ENCODE peak calls at places on chromosomes 11 and 22, in four cellular contexts. W is colonic mucosa, X is mesenchymal stem cell, S is fibroblast of lung. N is an unnamed sample.

GRCh38 chr11:12288212-12288933 is 89.0 kb upstream of the PARVA start:
- DNase-seq in W (peak), X (peak), S (peak), N (peak)

GRCh38 chr11:12207384-12208150 is 97.2 kb downstream of the MICAL2 start:
- DNase-seq in X (peak), W (no peak), S (peak), N (peak)

GRCh38 chr11:64207247-64208085 is 945 bp downstream of the FERMT3 start:
- DNase-seq in S (peak), W (peak), X (peak), N (peak)

GRCh38 chr11:96199563-96200025 is 143.4 kb downstream of the MAML2 start:
- DNase-seq in W (no peak), S (peak), X (peak), N (peak)

GRCh38 chr11:67665537-67666302 is 8.7 kb downstream of the ALDH3B2 start:
- DNase-seq in X (no peak), S (no peak), W (peak), N (no peak)

GRCh38 chr11:2563216-2564007 is 118.6 kb downstream of the KCNQ1 start:
- DNase-seq in S (no peak), W (no peak), X (no peak), N (no peak)

GRCh38 chr11:14519692-14520085 is 497 bp downstream of the PSMA1 start:
- DNase-seq in S (no peak), X (no peak), W (no peak), N (peak)

GRCh38 chr11:66880484-66881211 is 23.8 kb downstream of the LRFN4 start:
- DNase-seq in S (no peak), X (no peak), W (no peak), N (no peak)

GRCh38 chr11:2092464-2092910 is 46.7 kb downstream of the IGF2 start:
- DNase-seq in S (no peak), W (no peak), X (no peak), N (no peak)

GRCh38 chr11:94786264-94787126 is 18.3 kb downstream of the AMOTL1 start:
- DNase-seq in S (peak), X (peak), W (no peak), N (peak)

DNA sequence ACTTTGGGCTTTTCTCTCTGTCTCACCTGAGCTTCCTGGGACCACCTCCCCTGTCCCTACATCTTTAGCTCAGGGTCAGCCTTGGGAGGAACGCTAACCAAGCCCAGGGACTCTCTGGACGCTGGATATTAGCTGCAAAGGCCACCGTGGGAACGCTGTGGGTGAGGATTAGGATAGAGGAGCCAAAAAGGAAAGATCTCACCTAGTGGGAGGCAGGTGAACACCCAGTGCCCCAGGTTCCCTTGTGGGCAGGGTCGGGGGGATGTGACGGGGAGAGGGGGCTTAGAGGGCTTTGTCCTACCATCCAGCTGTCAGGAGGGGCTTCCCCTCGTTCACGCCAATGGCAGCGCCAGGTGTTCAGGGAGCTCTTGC is 50.2 kb downstream of the LINC01488 start:
- DNase-seq in W (no peak), S (no peak), X (no peak), N (no peak)
- H3K9ac ChIP-seq in W (no peak), S (no peak), X (no peak), N (no peak)

GRCh38 chr22:30881361-30882180 is 87.0 kb downstream of the MORC2 start:
- DNase-seq in W (no peak), S (no peak), X (no peak), N (no peak)
- H3K9ac ChIP-seq in W (no peak), S (no peak), X (no peak), N (no peak)

DNA sequence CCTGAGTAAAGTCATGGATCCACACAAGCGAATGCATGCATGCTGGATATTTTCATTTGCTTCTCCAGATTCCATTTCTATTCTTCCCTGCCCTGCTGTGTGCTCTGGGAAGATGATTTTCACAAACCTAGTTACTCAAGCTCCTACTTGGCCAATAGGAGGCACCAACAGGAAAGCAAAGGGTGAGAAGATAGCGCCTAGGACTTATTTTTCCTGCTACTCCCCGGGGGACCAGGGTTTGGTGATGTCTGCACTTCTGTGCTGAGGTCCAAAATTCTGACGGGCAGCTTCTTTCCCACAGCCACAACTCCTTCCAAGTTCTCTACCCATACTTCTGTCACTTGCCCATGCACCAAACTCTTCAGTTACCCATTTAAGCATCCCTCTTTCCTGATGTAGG is 509.3 kb upstream of the TENM4 start:
- DNase-seq in S (no peak), X (no peak), W (no peak), N (no peak)
- H3K9ac ChIP-seq in S (no peak), X (no peak), W (no peak), N (no peak)

GRCh38 chr22:43946391-43946680 is 8.9 kb upstream of the SAMM50 start:
- DNase-seq in W (no peak), S (no peak), X (no peak), N (peak)

GRCh38 chr22:43944670-43945430 is 10.4 kb upstream of the SAMM50 start:
- DNase-seq in W (no peak), X (no peak), S (no peak), N (no peak)

GRCh38 chr22:43941449-43941848 is 13.8 kb upstream of the SAMM50 start:
- DNase-seq in S (no peak), W (no peak), X (no peak), N (no peak)

GRCh38 chr22:43948836-43949235 is 6.4 kb upstream of the SAMM50 start:
- DNase-seq in X (no peak), S (no peak), W (no peak), N (peak)

DNA sequence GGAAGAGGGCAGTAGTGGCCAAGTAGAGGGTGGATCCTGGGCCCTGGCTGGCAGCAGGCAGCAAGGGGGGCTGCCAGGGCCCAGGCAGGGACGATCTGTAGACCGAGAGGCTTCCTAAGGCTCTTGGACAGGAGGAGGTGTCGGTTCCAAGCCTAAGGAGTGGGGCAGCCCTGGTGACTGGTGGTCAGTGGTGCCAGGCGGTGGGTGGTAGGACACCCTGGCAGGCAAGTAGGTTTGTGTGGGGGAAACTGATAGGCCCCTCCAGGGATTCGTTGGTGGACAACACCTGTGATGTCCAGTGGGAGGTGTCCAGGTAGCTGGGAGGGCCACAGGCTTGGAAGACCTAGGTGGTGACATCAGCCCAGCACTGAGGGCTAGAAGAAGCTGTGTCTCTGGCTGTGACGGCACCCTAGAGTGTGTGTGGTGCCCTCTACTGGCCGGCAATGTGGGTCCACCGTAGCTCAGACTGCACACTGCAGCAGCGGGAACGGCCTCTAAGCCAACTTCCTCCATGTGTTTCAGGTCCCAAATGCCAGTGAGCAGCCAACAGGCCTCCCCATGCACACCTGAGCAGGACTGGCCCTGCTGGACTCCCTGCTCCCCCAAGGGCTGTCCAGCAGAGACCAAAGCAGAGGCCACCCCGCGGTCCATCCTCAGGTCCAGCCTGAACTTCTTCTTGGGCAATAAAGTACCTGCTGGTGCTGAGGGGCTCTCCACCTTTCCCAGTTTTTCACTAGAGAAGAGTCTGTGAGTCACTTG is 9.4 kb upstream of the SAMM50 start:
- DNase-seq in W (peak), S (peak), X (peak), N (peak)
- H3K9ac ChIP-seq in W (no peak), S (no peak), X (no peak), N (no peak)

DNA sequence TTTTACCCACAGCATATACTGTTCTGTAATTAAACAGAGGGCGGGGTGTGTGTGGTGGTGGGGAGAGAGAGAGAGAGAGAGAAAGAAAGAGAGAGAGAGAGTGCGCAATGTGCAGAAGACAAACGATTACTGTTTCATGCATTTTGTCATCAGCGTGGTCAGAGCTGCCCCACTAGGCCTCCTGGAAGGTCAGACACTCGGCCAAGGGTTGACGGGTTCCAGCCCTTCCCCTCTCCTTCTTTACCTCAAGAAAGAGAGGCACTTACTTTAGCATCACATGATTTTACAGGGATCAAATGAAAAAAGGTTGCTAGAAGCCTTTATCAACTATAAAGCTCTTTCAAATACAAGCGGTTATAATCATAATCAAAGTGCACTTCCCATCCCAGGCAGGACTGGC is 269.2 kb upstream of the SORL1-AS1 start:
- DNase-seq in W (no peak), S (no peak), X (no peak), N (no peak)
- H3K9ac ChIP-seq in W (no peak), S (no peak), X (peak), N (peak)

DNA sequence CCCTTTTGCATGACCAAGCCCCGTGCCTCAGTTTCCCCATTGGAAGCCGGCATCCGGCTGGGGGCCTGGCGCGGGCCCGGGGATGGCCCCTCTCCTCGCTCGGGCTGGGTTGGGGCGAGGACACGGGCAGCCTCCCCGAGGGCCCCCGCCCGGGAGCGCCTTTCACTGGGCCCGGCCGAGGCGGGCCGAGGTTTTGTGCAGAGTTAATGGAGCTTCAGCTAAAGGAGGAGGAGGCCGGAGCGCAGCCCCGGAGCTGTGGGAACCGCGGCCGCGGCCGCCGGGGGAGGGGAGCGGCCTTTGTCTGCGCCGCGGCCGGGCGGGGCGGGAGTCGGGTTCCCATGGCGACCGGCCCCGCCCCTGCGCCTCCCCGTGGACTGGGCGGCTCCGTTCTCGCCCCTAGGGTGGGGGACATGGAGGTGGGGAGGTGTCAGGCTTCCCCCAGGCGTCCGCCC is 1.4 kb upstream of the MAPK11 start:
- DNase-seq in S (peak), X (peak), W (peak), N (peak)
- H3K9ac ChIP-seq in S (peak), X (no peak), W (no peak), N (peak)

DNA sequence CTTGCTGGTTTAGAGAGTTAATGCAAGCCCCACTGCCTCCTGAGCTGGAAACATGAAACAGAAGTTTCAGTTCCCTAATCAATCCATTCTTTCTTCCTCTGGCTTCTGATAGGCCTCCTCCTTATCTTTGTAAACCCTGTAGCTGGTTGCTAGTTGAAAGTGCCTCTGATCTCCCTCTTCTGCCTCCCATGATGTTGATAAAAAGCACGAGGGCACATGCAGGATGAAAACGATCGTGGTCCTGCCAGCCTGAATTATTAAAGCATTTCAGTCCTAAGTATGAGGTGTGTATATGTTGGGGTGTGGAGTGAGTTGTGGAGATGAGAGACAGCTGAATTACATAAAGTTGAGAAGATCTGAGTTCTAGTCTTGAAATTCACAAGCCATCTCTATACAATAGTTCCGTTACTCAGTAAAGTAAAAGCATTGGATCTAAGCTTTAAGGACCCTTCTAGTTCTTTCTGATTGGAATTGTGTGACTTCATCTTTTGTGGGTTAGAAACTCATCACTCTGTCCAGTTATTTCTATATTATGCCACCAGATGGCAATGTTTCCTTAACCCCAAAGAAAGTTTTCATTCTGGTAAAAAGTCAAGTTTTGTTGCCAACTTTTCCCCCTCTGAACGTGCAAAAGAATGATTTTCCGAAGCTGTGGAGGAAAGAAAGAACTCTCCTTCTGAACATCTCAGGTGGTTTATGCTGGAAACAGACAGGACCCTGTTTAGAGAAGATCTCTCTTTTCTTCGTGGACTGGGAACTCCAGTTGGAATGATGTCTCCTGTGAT is 34.8 kb upstream of the EHF start:
- DNase-seq in S (peak), X (peak), W (no peak), N (peak)
- H3K9ac ChIP-seq in S (no peak), X (peak), W (no peak), N (no peak)

GRCh38 chr11:122207921-122208764 is 92.1 kb upstream of the BLID start:
- DNase-seq in W (no peak), X (no peak), S (peak), N (peak)
- H3K9ac ChIP-seq in W (no peak), X (peak), S (no peak), N (peak)

DNA sequence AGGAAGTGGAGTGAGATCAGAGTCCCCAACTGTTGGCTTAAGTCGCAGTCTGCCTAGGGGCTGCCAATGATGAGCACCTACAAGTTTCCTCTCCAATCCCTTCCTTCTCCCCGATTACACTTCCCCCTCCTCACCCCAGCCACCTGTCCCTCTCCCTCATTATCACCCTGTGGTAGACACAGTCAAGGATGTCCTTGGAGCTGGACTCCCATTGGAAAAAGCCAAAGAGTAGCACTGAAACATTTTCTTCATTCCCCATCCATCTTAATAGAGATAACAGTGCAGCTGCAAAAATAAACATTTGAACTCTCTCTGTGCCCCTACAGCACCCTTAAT is 146.2 kb downstream of the DBX1 start:
- DNase-seq in S (no peak), W (no peak), X (no peak), N (no peak)
- H3K9ac ChIP-seq in S (no peak), W (no peak), X (no peak), N (no peak)

GRCh38 chr22:45314789-45315188 is 5.1 kb downstream of the FAM118A start:
- DNase-seq in W (no peak), S (no peak), X (no peak), N (no peak)

GRCh38 chr22:45317551-45318167 is 7.9 kb downstream of the FAM118A start:
- DNase-seq in X (peak), S (peak), W (peak), N (peak)

GRCh38 chr22:45318558-45319318 is 9.0 kb downstream of the FAM118A start:
- DNase-seq in X (peak), S (peak), W (no peak), N (no peak)

GRCh38 chr22:45318168-45318557 is 8.4 kb downstream of the FAM118A start:
- DNase-seq in S (peak), X (peak), W (peak), N (peak)

GRCh38 chr22:45316796-45317526 is 7.2 kb downstream of the FAM118A start:
- DNase-seq in X (no peak), S (no peak), W (no peak), N (no peak)
- H3K9ac ChIP-seq in X (peak), S (no peak), W (no peak), N (peak)

N was measured in GM23248.